ENCODE peak calls at places on chromosome 10, in eight cellular contexts. N is breast epithelium, K is hepatocyte, O is mesendoderm, X is colonic mucosa, L is AG04450, E is psoas muscle, Q is lower lobe of right lung. D is an unnamed sample.

GRCh38 chr10:13971586-13972475 is 358.9 kb downstream of the FRMD4A start:
- DNase-seq in N (no peak), K (no peak), O (peak), X (no peak), L (no peak), E (no peak), Q (no peak), D (no peak)

GRCh38 chr10:122306282-122306681 is 35.2 kb downstream of the BTBD16 start:
- DNase-seq in N (no peak), K (no peak), O (no peak), X (no peak), L (no peak), E (no peak), Q (no peak), D (no peak)

GRCh38 chr10:68900427-68901105 is 549 bp upstream of the DDX50 start:
- DNase-seq in N (no peak), K (no peak), O (no peak), X (no peak), L (peak), E (peak), Q (peak), D (no peak)

GRCh38 chr10:124559372-124560132 is 97.9 kb downstream of the LHPP start:
- DNase-seq in N (no peak), K (no peak), O (no peak), X (no peak), L (no peak), E (peak), Q (peak), D (no peak)

GRCh38 chr10:66505003-66505707 is 420.7 kb upstream of the LRRTM3 start:
- DNase-seq in N (no peak), K (no peak), O (no peak), X (no peak), L (no peak), E (no peak), Q (no peak), D (no peak)

GRCh38 chr10:30155401-30155800 is 96.0 kb upstream of the JCAD start:
- DNase-seq in N (peak), K (no peak), O (no peak), X (no peak), L (no peak), E (no peak), Q (no peak), D (peak)

GRCh38 chr10:32548208-32548607 is 102.3 kb downstream of the CCDC7 start:
- DNase-seq in N (no peak), K (no peak), O (no peak), X (no peak), L (no peak), E (no peak), Q (no peak), D (no peak)

GRCh38 chr10:97179731-97180366 is 5.9 kb downstream of the SLIT1 start:
- DNase-seq in N (no peak), K (peak), O (peak), X (no peak), L (no peak), E (no peak), Q (no peak), D (no peak)

GRCh38 chr10:55509168-55509567 is 708.1 kb upstream of the PCDH15 start:
- DNase-seq in N (no peak), K (no peak), O (no peak), X (no peak), L (no peak), E (no peak), Q (no peak), D (no peak)

GRCh38 chr10:52623761-52624160 is 148.8 kb downstream of the MBL2 start:
- DNase-seq in N (no peak), K (no peak), O (no peak), X (no peak), L (no peak), E (no peak), Q (no peak), D (no peak)

GRCh38 chr10:35089641-35090161 is 440 bp downstream of the CUL2 start:
- DNase-seq in N (no peak), K (peak), O (peak), X (no peak), L (no peak), E (peak), Q (no peak), D (peak)

GRCh38 chr10:103197177-103197576 is 4.1 kb upstream of the NT5C2 start:
- DNase-seq in N (no peak), K (peak), O (peak), X (peak), L (peak), E (peak), Q (peak), D (no peak)
- H3K27ac ChIP-seq in N (no peak), K (peak), O (no peak), X (no peak), L (no peak), E (peak), Q (peak), D (no peak)

GRCh38 chr10:72333111-72334012 is 21.4 kb downstream of the DNAJB12 start:
- DNase-seq in N (no peak), K (peak), O (no peak), X (no peak), L (no peak), E (no peak), Q (no peak), D (no peak)

GRCh38 chr10:72334196-72334831 is 20.4 kb downstream of the DNAJB12 start:
- DNase-seq in N (no peak), K (peak), O (peak), X (no peak), L (no peak), E (no peak), Q (peak), D (no peak)

GRCh38 chr10:72331575-72332422 is 22.9 kb downstream of the DNAJB12 start:
- DNase-seq in N (peak), K (peak), O (peak), X (peak), L (no peak), E (peak), Q (peak), D (peak)

GRCh38 chr10:72334832-72335393 is 19.8 kb downstream of the DNAJB12 start:
- DNase-seq in N (peak), K (peak), O (no peak), X (peak), L (no peak), E (peak), Q (peak), D (peak)

DNA sequence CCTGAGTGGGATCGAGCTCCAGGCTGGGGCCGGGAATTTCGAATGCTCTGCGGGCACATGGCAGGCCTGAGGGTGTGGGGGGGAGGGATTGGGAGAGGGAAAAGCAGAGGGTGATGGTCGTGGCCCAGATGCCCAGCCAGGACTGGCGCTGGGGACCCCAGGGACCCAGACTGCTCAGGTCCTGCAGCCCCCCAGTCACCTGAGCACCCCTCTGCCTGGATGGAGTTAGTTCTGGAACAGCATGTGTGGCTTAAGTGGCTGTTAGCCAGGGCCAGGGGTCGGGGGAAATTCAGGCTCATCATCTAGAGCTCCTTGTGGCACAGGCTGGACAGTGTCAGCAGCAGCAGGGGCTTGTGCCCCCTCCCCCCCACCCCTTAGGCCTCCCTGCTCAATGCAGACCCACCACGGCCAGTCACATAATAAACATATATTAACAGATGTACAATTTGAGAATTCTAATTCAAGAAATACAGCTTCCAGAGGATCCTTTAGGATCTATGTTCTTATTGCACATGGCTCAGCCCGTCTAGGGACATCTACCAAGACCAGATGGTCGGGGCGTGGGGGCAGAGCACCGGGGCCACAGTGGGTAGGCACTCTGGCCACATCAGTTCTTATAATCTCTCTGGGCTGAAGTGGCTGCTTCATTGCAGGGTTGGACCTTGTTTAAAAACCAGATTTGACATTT is 22.2 kb downstream of the DNAJB12 start:
- DNase-seq in N (no peak), K (no peak), O (no peak), X (no peak), L (no peak), E (no peak), Q (no peak), D (no peak)
- H3K4me3 ChIP-seq in N (no peak), K (no peak), O (no peak), X (no peak), L (no peak), E (no peak), Q (peak), D (no peak)

GRCh38 chr10:76429642-76430041 is 998.2 kb downstream of the LRMDA start:
- DNase-seq in N (no peak), K (no peak), O (no peak), X (no peak), L (no peak), E (no peak), Q (no peak), D (no peak)

GRCh38 chr10:76428541-76429330 is 997.3 kb downstream of the LRMDA start:
- DNase-seq in N (no peak), K (peak), O (peak), X (no peak), L (peak), E (no peak), Q (no peak), D (no peak)

GRCh38 chr10:76429331-76429625 is 997.9 kb downstream of the LRMDA start:
- DNase-seq in N (no peak), K (no peak), O (no peak), X (no peak), L (no peak), E (no peak), Q (no peak), D (no peak)

GRCh38 chr10:76432274-76433012 is 1001.0 kb downstream of the LRMDA start:
- DNase-seq in N (no peak), K (no peak), O (peak), X (no peak), L (peak), E (peak), Q (no peak), D (no peak)

DNA sequence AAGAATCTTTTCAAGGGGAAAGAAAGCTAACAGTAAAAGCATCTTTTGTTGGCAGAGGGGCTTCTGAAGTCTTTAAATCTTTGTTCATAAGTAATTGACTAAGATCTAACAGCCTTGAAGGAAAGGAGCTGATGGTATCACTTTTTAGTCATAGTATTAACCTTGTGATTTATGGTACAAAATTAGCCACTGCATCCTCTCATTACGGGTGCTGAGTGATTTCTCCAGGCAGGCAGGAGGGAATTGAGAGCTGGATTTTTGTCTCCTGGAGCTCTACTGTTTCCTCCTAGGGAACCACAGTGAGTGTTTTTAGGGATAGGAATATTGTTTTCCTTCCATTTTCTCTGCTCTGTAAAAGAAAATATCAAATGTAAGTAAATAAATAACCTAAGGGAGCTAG is 998.9 kb downstream of the LRMDA start:
- DNase-seq in N (no peak), K (no peak), O (no peak), X (no peak), L (no peak), E (no peak), Q (no peak), D (no peak)
- H3K27ac ChIP-seq in N (no peak), K (peak), O (no peak), X (no peak), L (no peak), E (no peak), Q (no peak), D (no peak)

GRCh38 chr10:102657984-102658724 is 13.9 kb downstream of the TRIM8 start:
- DNase-seq in N (peak), K (no peak), O (no peak), X (peak), L (no peak), E (peak), Q (peak), D (no peak)

GRCh38 chr10:102661614-102662133 is 17.4 kb downstream of the TRIM8 start:
- DNase-seq in N (no peak), K (no peak), O (no peak), X (no peak), L (no peak), E (no peak), Q (no peak), D (no peak)

GRCh38 chr10:102657451-102657850 is 13.2 kb downstream of the TRIM8 start:
- DNase-seq in N (no peak), K (no peak), O (no peak), X (no peak), L (no peak), E (peak), Q (no peak), D (no peak)

GRCh38 chr10:102658802-102659201 is 14.5 kb downstream of the TRIM8 start:
- DNase-seq in N (no peak), K (no peak), O (no peak), X (no peak), L (no peak), E (no peak), Q (peak), D (no peak)

DNA sequence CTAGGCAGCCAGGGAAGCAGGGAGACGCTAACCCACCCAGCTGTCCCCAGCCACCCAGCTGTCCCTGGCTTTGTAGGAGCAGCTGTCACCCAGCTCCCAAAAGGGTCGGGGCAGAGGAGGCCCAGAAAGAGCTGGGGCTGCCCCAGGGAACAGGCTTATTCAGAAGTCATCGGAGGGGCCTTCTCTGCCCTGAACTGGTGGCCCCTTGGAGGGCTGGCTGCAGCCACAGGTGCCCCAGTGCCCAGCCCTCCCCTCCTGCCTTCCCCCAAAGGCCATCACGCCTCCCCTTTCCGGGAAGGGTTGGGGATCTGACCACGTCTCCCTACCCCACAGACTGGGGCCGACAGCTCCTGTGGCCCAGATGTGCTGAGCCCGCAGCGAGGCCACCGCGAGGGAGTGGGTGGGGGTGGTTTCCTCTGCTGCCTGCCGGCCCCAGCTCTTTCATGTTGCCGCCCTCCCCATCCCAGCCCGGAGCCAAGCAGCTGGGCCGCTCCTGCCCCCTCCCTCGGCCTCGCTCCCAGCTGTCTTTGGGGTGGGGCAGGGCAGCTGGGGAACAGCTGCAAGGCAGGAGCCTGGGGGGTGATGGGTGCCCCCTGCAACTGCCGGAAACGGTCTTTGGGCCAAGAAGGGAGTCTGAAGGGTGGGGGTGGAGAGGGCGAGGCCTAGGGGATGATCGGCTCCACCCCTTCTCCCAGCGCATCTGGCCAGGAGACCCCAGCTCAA is 16.8 kb downstream of the TRIM8 start:
- DNase-seq in N (no peak), K (peak), O (no peak), X (peak), L (peak), E (peak), Q (peak), D (peak)
- H3K4me3 ChIP-seq in N (no peak), K (no peak), O (no peak), X (no peak), L (no peak), E (no peak), Q (peak), D (no peak)

DNA sequence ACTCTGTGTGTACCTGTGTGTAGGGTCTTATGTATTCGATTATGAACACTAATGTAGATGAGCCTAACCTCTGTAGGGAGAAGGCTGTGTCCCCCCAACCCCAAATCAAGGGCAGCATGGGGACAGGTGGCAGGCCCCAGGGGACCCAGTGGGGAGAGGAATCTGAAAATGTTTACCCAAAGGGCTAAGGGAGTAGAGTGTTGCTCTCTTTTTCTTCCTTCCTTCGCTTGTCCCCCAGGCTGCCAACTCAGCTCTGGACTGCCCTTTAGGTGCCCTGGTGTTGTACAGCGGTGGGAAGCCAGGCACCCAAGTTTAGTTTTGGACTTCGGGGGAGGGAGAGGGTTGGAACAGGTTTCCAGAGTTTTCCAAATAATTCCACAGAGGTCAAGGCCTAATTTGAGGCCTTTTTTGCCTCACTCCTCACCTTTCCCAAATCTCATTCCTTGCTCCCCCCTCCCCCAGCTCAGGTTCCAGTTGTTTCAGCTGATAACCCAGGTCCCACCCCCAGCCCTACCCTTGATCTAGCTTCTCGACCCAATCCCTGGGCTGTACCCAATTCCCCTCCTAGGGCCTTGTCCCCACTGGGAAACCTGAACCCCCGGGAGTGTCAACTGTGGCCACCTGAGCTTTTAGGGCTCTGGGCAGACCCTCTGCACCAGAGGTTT is 9.1 kb upstream of the PAX2 start:
- DNase-seq in N (no peak), K (no peak), O (no peak), X (no peak), L (no peak), E (no peak), Q (no peak), D (no peak)
- H3K27ac ChIP-seq in N (no peak), K (no peak), O (no peak), X (no peak), L (no peak), E (no peak), Q (no peak), D (no peak)

DNA sequence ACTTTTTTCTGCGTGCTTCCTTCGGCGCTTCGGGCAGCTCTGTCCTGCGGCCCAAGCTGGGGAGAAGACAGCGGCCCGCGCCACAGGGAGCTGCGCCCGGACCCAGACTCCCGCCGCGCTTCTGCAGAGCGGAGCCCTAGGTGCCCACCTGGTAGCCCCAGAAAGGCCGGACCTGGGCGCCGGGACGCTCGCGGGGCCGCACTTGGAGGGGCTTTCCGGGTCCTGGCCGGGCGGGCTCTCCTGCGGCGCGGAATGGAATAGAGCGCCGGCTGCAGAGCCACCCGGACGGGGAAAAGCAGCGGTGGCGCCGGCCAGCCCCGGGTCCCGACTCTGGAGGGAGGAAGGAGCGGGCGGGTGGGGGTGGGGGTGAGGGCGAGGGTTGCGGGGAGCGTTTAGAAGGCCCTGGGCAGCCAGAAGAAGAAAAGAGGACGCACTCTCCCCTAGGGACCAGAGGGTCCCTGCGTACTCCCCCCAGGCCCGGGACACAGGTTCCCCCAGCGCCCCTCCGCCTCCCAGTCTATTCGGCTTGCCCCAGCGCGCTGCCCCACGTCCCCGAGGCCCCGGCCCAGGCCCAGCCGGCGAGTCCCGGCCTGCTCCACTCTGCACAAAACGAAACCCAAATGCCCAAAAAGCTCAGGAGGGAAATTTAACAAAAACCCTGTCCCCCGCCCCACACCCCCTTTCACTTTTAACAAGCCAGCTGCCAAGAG is 4.5 kb downstream of the ZNF503 start:
- DNase-seq in N (no peak), K (peak), O (peak), X (peak), L (no peak), E (peak), Q (peak), D (no peak)
- H3K4me3 ChIP-seq in N (peak), K (peak), O (no peak), X (peak), L (peak), E (peak), Q (peak), D (no peak)

GRCh38 chr10:79021331-79021907 is 47.3 kb upstream of the ZMIZ1 start:
- DNase-seq in N (no peak), K (no peak), O (no peak), X (peak), L (no peak), E (peak), Q (peak), D (no peak)
- H3K27ac ChIP-seq in N (no peak), K (no peak), O (no peak), X (no peak), L (no peak), E (no peak), Q (no peak), D (no peak)

GRCh38 chr10:110393866-110394265 is 89.1 kb upstream of the SMNDC1 start:
- DNase-seq in N (no peak), K (no peak), O (no peak), X (no peak), L (no peak), E (no peak), Q (no peak), D (no peak)

GRCh38 chr10:110394296-110394695 is 89.6 kb upstream of the SMNDC1 start:
- DNase-seq in N (no peak), K (no peak), O (no peak), X (no peak), L (no peak), E (no peak), Q (no peak), D (no peak)

GRCh38 chr10:110392121-110392859 is 87.6 kb upstream of the SMNDC1 start:
- DNase-seq in N (no peak), K (no peak), O (no peak), X (no peak), L (no peak), E (no peak), Q (no peak), D (no peak)

GRCh38 chr10:110391541-110391940 is 86.8 kb upstream of the SMNDC1 start:
- DNase-seq in N (no peak), K (no peak), O (no peak), X (no peak), L (no peak), E (no peak), Q (no peak), D (no peak)

GRCh38 chr10:110392860-110393732 is 88.4 kb upstream of the SMNDC1 start:
- DNase-seq in N (peak), K (peak), O (peak), X (peak), L (peak), E (peak), Q (no peak), D (no peak)
- H3K4me3 ChIP-seq in N (no peak), K (no peak), O (no peak), X (no peak), L (no peak), E (no peak), Q (no peak), D (no peak)

D was measured in CD4-positive, CD25-positive, alpha-beta regulatory T cell.